ENCODE peak calls at places on chromosomes 12 and 14, in five cellular contexts. One of them, this sample, is unnamed.

GRCh38 chr14:102487204-102487577 is 22.4 kb downstream of the ANKRD9 start:
- DNase-seq in GM12892: no peak
- DNase-seq in cardiac fibroblast: peak; percentile 81
- DNase-seq in T-helper 1 cell: no peak
- DNase-seq in retinal pigment epithelial cell: no peak
- DNase-seq in this sample: no peak

GRCh38 chr14:90140298-90140955 is 78.6 kb downstream of the KCNK13 start:
- DNase-seq in GM12892: no peak
- DNase-seq in T-helper 1 cell: no peak
- DNase-seq in retinal pigment epithelial cell: no peak
- DNase-seq in cardiac fibroblast: no peak
- DNase-seq in this sample: no peak

GRCh38 chr14:105093426-105094192 is 28.4 kb upstream of the GPR132 start:
- DNase-seq in T-helper 1 cell: peak; percentile 75
- DNase-seq in cardiac fibroblast: peak; percentile 86
- DNase-seq in retinal pigment epithelial cell: no peak
- DNase-seq in GM12892: peak; percentile 89
- DNase-seq in this sample: peak; percentile 94

GRCh38 chr12:124523071-124523470 is 44.3 kb downstream of the NCOR2 start:
- DNase-seq in retinal pigment epithelial cell: no peak
- DNase-seq in T-helper 1 cell: no peak
- DNase-seq in GM12892: no peak
- DNase-seq in cardiac fibroblast: no peak
- DNase-seq in this sample: no peak

GRCh38 chr14:73269729-73270651 is 32.7 kb downstream of the PAPLN start:
- DNase-seq in retinal pigment epithelial cell: no peak
- DNase-seq in GM12892: peak; percentile 56
- DNase-seq in T-helper 1 cell: no peak
- DNase-seq in cardiac fibroblast: peak; percentile 55
- DNase-seq in this sample: no peak

GRCh38 chr12:991350-992278 is 591 bp downstream of the ERC1 start:
- DNase-seq in T-helper 1 cell: no peak
- DNase-seq in cardiac fibroblast: no peak
- DNase-seq in retinal pigment epithelial cell: no peak
- DNase-seq in GM12892: no peak
- DNase-seq in this sample: no peak

GRCh38 chr14:75334191-75335051 is 55.8 kb downstream of the FOS start:
- DNase-seq in cardiac fibroblast: peak; percentile 41
- DNase-seq in retinal pigment epithelial cell: no peak
- DNase-seq in GM12892: peak; percentile 36
- DNase-seq in T-helper 1 cell: peak; percentile 83
- DNase-seq in this sample: peak; percentile 39

GRCh38 chr14:54502602-54503001 is 7.1 kb upstream of the CGRRF1 start:
- DNase-seq in retinal pigment epithelial cell: peak; percentile 26
- DNase-seq in GM12892: no peak
- DNase-seq in cardiac fibroblast: no peak
- DNase-seq in T-helper 1 cell: no peak
- DNase-seq in this sample: no peak

GRCh38 chr12:47939009-47939601 is 24.3 kb upstream of the TMEM106C start:
- DNase-seq in GM12892: no peak
- DNase-seq in T-helper 1 cell: no peak
- DNase-seq in retinal pigment epithelial cell: no peak
- DNase-seq in cardiac fibroblast: no peak
- DNase-seq in this sample: no peak

GRCh38 chr14:56570295-56570694 is 9.3 kb upstream of the TMEM260 start:
- DNase-seq in GM12892: no peak
- DNase-seq in cardiac fibroblast: no peak
- DNase-seq in retinal pigment epithelial cell: no peak
- DNase-seq in T-helper 1 cell: no peak
- DNase-seq in this sample: no peak

GRCh38 chr14:61388173-61388975 is 67.0 kb downstream of the PRKCH start:
- DNase-seq in cardiac fibroblast: peak; percentile 13
- DNase-seq in GM12892: no peak
- DNase-seq in T-helper 1 cell: peak; percentile 78
- DNase-seq in retinal pigment epithelial cell: no peak
- DNase-seq in this sample: no peak

GRCh38 chr12:105706321-105706972 is 376.0 kb downstream of the C12orf75 start:
- DNase-seq in T-helper 1 cell: no peak
- DNase-seq in GM12892: no peak
- DNase-seq in cardiac fibroblast: no peak
- DNase-seq in retinal pigment epithelial cell: no peak
- DNase-seq in this sample: no peak

GRCh38 chr12:49345840-49346658 is 639 bp upstream of the DNAJC22 start:
- DNase-seq in retinal pigment epithelial cell: no peak
- DNase-seq in GM12892: no peak
- DNase-seq in cardiac fibroblast: no peak
- DNase-seq in T-helper 1 cell: no peak
- DNase-seq in this sample: no peak

GRCh38 chr14:54807881-54808280 is 94.7 kb downstream of the GCH1 start:
- DNase-seq in retinal pigment epithelial cell: no peak
- DNase-seq in GM12892: no peak
- DNase-seq in T-helper 1 cell: no peak
- DNase-seq in cardiac fibroblast: no peak
- DNase-seq in this sample: no peak

GRCh38 chr12:71771069-71771468 is 16.4 kb downstream of the RAB21 start:
- DNase-seq in cardiac fibroblast: peak; percentile 11
- DNase-seq in GM12892: no peak
- DNase-seq in T-helper 1 cell: no peak
- DNase-seq in retinal pigment epithelial cell: no peak
- DNase-seq in this sample: no peak

GRCh38 chr12:42590324-42590934 is 883 bp upstream of the PRICKLE1 start:
- DNase-seq in T-helper 1 cell: no peak
- DNase-seq in GM12892: no peak
- DNase-seq in cardiac fibroblast: no peak
- DNase-seq in retinal pigment epithelial cell: no peak
- DNase-seq in this sample: no peak

GRCh38 chr12:46207644-46208043 is 61.2 kb downstream of the SLC38A1 start:
- DNase-seq in GM12892: no peak
- DNase-seq in cardiac fibroblast: no peak
- DNase-seq in retinal pigment epithelial cell: no peak
- DNase-seq in T-helper 1 cell: no peak
- DNase-seq in this sample: no peak

GRCh38 chr12:96986883-96987523 is 79.9 kb downstream of the NEDD1 start:
- DNase-seq in cardiac fibroblast: peak; percentile 51
- DNase-seq in T-helper 1 cell: no peak
- DNase-seq in retinal pigment epithelial cell: no peak
- DNase-seq in GM12892: no peak
- DNase-seq in this sample: no peak

GRCh38 chr12:28191018-28191595 is 851 bp downstream of the CCDC91 start:
- DNase-seq in GM12892: no peak
- DNase-seq in retinal pigment epithelial cell: no peak
- DNase-seq in cardiac fibroblast: no peak
- DNase-seq in T-helper 1 cell: peak; percentile 58
- DNase-seq in this sample: no peak

GRCh38 chr12:4779749-4780148 is 59.5 kb downstream of the GALNT8 start:
- DNase-seq in GM12892: no peak
- DNase-seq in retinal pigment epithelial cell: no peak
- DNase-seq in cardiac fibroblast: no peak
- DNase-seq in T-helper 1 cell: no peak
- DNase-seq in this sample: no peak

GRCh38 chr14:72888202-72888601 is 5.7 kb downstream of the DPF3 start:
- DNase-seq in T-helper 1 cell: no peak
- DNase-seq in cardiac fibroblast: no peak
- DNase-seq in GM12892: no peak
- DNase-seq in retinal pigment epithelial cell: no peak
- DNase-seq in this sample: no peak

GRCh38 chr12:101490286-101490920 is 15.3 kb downstream of the SPIC start:
- DNase-seq in T-helper 1 cell: peak; percentile 7
- DNase-seq in cardiac fibroblast: no peak
- DNase-seq in GM12892: no peak
- DNase-seq in retinal pigment epithelial cell: no peak
- DNase-seq in this sample: peak; percentile 20